ENCODE peak calls at places on chromosomes 11 and 22, in seven cellular contexts. L is gastrocnemius medialis, K is heart left ventricle, O is left lung, E is Panc1, R is psoas muscle, Y is HepG2. V is an unnamed sample. For H3K36me3, the result is how much of the 10 kb centered on the place peaks cover.

GRCh38 chr11:72585762-72586590 is 88.2 kb downstream of the PDE2A start:
- ATAC-seq in L (peak), K (peak), O (peak), E (peak), R (peak), Y (peak), V (peak)

GRCh38 chr22:38299001-38299651 is 18.1 kb downstream of the CSNK1E start:
- ATAC-seq in L (no peak), K (no peak), O (no peak), E (no peak), R (no peak), Y (no peak), V (no peak)

GRCh38 chr22:44099696-44100095 is 75.6 kb downstream of the PARVB start:
- ATAC-seq in L (no peak), K (no peak), O (no peak), E (no peak), R (no peak), Y (no peak), V (no peak)

GRCh38 chr11:65355776-65356393 is 1.3 kb downstream of the TIGD3 start:
- ATAC-seq in L (no peak), K (no peak), O (peak), E (no peak), R (peak), Y (no peak), V (no peak)

GRCh38 chr11:72124046-72124445 is 11.5 kb upstream of the FOLR3 start:
- ATAC-seq in L (no peak), K (no peak), O (no peak), E (no peak), R (no peak), Y (no peak), V (no peak)

GRCh38 chr11:115377882-115378296 is 126.3 kb downstream of the CADM1 start:
- ATAC-seq in L (no peak), K (no peak), O (peak), E (no peak), R (no peak), Y (peak), V (no peak)

GRCh38 chr22:41513391-41513790 is 30.9 kb downstream of the POLR3H start:
- ATAC-seq in L (peak), K (peak), O (no peak), E (no peak), R (peak), Y (no peak), V (no peak)

GRCh38 chr11:76670475-76671235 is at the start of gene LRRC32:
- ATAC-seq in L (peak), K (peak), O (peak), E (peak), R (peak), Y (no peak), V (peak)

GRCh38 chr22:40076702-40077645 is 82.2 kb downstream of the FAM83F start:
- ATAC-seq in L (no peak), K (no peak), O (peak), E (no peak), R (no peak), Y (no peak), V (no peak)

GRCh38 chr11:111283945-111284481 is 14.3 kb upstream of the POU2AF3 start:
- ATAC-seq in L (peak), K (peak), O (peak), E (no peak), R (peak), Y (no peak), V (peak)

GRCh38 chr22:27386186-27386585 is 415.4 kb downstream of the MN1 start:
- ATAC-seq in L (no peak), K (no peak), O (no peak), E (no peak), R (no peak), Y (no peak), V (no peak)

GRCh38 chr11:120339394-120339890 is 3.2 kb downstream of the ARHGEF12 start:
- ATAC-seq in L (no peak), K (peak), O (no peak), E (peak), R (no peak), Y (peak), V (no peak)

GRCh38 chr11:12862761-12863469 is 146.2 kb upstream of the RASSF10 start:
- ATAC-seq in L (peak), K (no peak), O (peak), E (no peak), R (peak), Y (no peak), V (peak)

GRCh38 chr11:123454060-123454651 is 24.1 kb downstream of the GRAMD1B start:
- ATAC-seq in L (peak), K (no peak), O (peak), E (no peak), R (no peak), Y (no peak), V (no peak)

GRCh38 chr11:127059286-127060200 is 59.0 kb upstream of the KIRREL3 start:
- ATAC-seq in L (no peak), K (no peak), O (no peak), E (no peak), R (no peak), Y (no peak), V (no peak)

GRCh38 chr11:18459634-18460033 is 4.0 kb downstream of the LDHAL6A start:
- ATAC-seq in L (no peak), K (no peak), O (no peak), E (no peak), R (no peak), Y (no peak), V (no peak)

GRCh38 chr11:36073411-36074203 is 129.7 kb downstream of the LDLRAD3 start:
- ATAC-seq in L (peak), K (peak), O (peak), E (no peak), R (peak), Y (no peak), V (no peak)

GRCh38 chr22:37768273-37768672 is 39.5 kb upstream of the GCAT start:
- ATAC-seq in L (no peak), K (no peak), O (no peak), E (no peak), R (no peak), Y (peak), V (no peak)

GRCh38 chr22:46976598-46976997 is 214.1 kb downstream of the TBC1D22A start:
- ATAC-seq in L (no peak), K (no peak), O (peak), E (no peak), R (no peak), Y (no peak), V (no peak)
- H3K36me3 ChIP-seq in L (under half), K (under half), O (half or more), E (under half), R (under half), Y (under half), V (under half)

GRCh38 chr11:68532719-68533369 is 72.3 kb downstream of the PPP6R3 start:
- ATAC-seq in L (no peak), K (no peak), O (no peak), E (no peak), R (no peak), Y (peak), V (no peak)

GRCh38 chr11:68528630-68529029 is 68.1 kb downstream of the PPP6R3 start:
- ATAC-seq in L (peak), K (peak), O (peak), E (no peak), R (peak), Y (no peak), V (peak)

GRCh38 chr11:68533945-68534344 is 73.4 kb downstream of the PPP6R3 start:
- ATAC-seq in L (no peak), K (no peak), O (no peak), E (no peak), R (no peak), Y (no peak), V (no peak)

GRCh38 chr11:68527585-68527984 is 67.0 kb downstream of the PPP6R3 start:
- ATAC-seq in L (no peak), K (no peak), O (no peak), E (no peak), R (no peak), Y (no peak), V (no peak)

GRCh38 chr11:68531129-68531693 is 70.7 kb downstream of the PPP6R3 start:
- ATAC-seq in L (no peak), K (no peak), O (no peak), E (no peak), R (no peak), Y (no peak), V (no peak)
- H3K36me3 ChIP-seq in L (under half), K (under half), O (under half), E (under half), R (under half), Y (under half), V (under half)

DNA sequence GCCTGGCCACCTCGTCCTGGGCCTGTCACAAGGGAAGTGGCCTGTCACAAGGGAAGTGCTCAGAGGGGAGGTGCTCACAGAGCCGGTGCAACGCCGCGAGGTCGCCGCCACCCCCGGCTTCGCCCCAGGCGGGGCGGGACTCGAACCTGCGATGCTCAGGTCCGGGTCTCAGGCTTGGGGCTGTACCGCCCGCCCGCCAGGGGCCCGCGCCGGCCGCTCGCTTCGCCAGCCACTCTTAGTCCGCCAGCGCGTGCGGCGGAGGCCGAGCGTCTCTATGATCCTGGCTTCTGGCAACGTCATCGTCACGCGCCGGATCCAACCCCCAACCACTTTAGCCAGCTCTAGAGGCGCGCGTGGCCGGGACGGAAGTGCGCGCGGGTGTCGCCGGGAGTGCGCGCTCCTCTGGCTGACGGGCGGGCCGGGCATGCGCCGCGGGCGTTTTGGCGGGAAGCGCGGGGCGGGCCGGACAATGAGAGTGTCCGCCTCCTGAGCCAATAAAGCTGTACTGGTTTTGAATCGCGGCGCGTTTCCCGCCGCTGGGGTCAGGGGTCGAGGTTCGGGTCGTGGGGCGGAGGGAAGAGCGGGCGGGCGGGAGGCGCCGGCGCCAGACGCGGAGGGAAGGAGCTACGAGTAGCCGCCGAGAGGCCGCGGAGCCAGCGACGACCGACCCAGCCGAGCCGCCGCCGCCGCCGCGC is at the start of gene TRMT2A:
- ATAC-seq in L (peak), K (peak), O (peak), E (peak), R (peak), Y (peak), V (peak)
- H3K36me3 ChIP-seq in L (under half), K (half or more), O (half or more), E (under half), R (half or more), Y (under half), V (half or more)

DNA sequence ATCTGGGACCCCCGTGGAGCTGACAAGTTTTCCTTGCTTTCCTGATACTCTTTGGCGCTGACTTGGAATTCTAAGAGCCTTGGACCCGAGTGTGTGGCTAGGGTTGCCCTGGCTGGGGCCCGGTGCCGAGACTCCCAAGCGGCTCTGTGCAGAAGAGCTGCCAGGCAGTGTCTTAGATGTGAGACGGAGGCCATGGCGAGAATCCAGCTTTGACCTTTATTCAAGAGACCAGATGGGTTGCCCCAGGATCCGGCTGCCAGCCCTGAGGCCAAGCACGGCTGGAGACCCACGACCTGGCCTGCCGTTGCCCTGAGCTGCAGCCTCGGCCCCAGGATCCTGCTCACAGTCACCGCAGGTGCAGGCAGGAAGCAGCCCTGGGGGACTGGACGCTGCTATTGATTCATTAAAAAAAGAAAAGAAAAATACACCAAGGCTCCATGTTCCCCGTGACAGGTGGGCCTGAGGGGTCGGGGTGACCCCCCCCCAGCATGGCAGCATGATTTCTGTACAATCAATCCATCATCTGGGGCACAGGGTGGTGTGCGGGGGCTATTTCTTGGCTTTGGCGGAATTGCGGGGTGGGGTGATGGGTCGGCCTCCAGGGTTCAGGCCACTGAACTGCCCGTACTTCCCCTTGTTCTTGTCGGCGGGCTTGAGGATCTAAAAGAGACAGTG is 3.5 kb downstream of the PPP1CA start:
- ATAC-seq in L (no peak), K (no peak), O (no peak), E (no peak), R (no peak), Y (no peak), V (no peak)
- H3K36me3 ChIP-seq in L (under half), K (half or more), O (half or more), E (under half), R (half or more), Y (under half), V (half or more)

DNA sequence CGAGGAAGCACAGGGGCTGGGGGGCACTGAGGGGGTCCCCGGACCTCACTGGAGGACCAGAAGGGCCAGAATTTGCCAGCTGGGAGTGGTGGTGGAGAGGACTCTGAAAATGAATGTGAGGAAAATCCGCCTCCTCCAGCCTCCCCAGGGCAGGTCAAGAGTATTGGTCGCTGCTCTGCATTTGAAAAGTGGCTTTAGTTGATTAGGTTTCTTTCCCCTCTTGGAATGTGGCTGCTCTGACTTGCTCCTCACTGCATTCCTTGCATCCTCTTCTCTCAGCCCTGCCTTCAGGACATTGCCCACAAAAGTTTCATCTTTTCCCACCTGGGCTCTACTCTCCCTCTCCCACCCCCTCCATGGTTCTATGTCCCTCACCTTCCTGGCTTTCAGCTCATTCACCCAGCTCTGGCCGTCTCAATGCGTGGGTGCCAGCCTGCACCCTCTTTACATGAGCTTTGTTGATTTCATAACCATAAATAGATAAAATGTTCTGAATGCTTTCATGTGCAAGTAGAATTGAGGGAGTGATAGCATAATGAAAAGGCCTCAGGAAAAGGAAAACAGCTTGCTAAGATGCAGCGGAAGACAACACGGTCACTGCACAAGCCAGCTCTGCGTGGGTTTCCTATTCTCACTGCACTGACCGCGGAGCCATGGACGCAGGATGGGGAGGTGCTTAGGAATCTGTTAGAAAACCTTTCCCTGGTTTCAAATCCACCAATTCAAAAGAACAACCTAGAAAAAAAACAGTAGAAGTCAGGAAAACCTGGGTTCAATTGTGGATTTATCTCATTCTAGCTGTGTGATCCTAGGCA is 6.5 kb upstream of the NPAS4 start:
- ATAC-seq in L (no peak), K (no peak), O (no peak), E (no peak), R (no peak), Y (no peak), V (no peak)
- H3K36me3 ChIP-seq in L (under half), K (under half), O (under half), E (under half), R (under half), Y (under half), V (under half)

GRCh38 chr22:20532256-20532993 is 25.0 kb downstream of the MED15 start:
- ATAC-seq in L (no peak), K (no peak), O (no peak), E (no peak), R (peak), Y (no peak), V (no peak)
- H3K36me3 ChIP-seq in L (under half), K (under half), O (under half), E (under half), R (under half), Y (under half), V (under half)

GRCh38 chr11:68936676-68937620 is 33.3 kb downstream of the IGHMBP2 start:
- ATAC-seq in L (no peak), K (no peak), O (no peak), E (no peak), R (no peak), Y (no peak), V (no peak)

GRCh38 chr11:68938816-68939582 is 35.3 kb downstream of the IGHMBP2 start:
- ATAC-seq in L (no peak), K (no peak), O (no peak), E (no peak), R (no peak), Y (no peak), V (no peak)

GRCh38 chr11:68936358-68936636 is 32.6 kb downstream of the IGHMBP2 start:
- ATAC-seq in L (no peak), K (no peak), O (no peak), E (no peak), R (no peak), Y (no peak), V (no peak)

GRCh38 chr11:68939583-68940555 is 36.2 kb downstream of the IGHMBP2 start:
- ATAC-seq in L (no peak), K (no peak), O (no peak), E (peak), R (no peak), Y (no peak), V (no peak)

DNA sequence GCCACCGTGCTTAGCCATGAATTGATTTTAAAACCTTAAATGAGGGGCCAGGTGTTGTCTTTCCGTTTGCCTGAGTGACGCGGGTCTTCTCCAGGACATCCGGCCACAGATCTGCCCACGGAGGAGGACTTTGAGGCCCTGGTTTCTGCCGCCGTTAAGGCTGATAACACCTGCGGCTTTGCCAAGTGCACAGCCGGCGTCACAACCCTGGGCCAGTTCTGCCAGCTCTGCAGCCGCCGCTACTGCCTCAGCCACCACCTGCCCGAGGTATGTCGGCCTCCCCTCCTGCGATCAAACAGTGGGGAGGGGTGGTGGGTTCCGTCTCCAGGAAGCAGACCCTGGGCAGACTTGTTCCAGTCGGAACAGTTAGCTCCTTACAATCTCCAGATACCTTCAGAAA is 34.4 kb downstream of the IGHMBP2 start:
- ATAC-seq in L (no peak), K (no peak), O (no peak), E (no peak), R (no peak), Y (no peak), V (no peak)
- H3K36me3 ChIP-seq in L (half or more), K (half or more), O (half or more), E (under half), R (half or more), Y (under half), V (half or more)

DNA sequence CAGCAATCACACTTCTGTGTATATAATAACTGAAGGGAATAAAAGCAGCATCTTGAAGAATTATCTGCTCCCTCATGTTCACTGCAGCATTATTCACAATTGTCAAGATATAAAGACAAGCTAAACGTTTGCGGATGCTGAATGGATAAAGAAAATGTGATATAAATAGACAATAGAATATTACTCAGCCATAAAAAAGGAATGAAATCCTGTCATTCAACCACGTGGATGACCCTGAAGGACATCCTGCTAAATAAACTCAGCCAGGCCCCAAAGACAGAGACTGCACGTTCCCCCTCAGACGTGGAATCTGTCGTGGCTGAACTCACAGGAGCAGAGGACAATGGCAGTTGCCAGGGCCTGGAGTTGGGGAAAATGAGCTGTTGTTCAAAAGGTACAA is 9.6 kb downstream of the ZNF195 start:
- ATAC-seq in L (no peak), K (no peak), O (no peak), E (no peak), R (no peak), Y (no peak), V (no peak)
- H3K36me3 ChIP-seq in L (half or more), K (half or more), O (half or more), E (half or more), R (half or more), Y (under half), V (under half)

GRCh38 chr22:29734429-29734828 is 14.6 kb downstream of the CABP7 start:
- ATAC-seq in L (no peak), K (no peak), O (no peak), E (no peak), R (no peak), Y (no peak), V (no peak)
- H3K36me3 ChIP-seq in L (under half), K (half or more), O (half or more), E (under half), R (under half), Y (under half), V (under half)